ENCODE peak calls at places on chromosomes 5 and 9, in five cellular contexts. U is tibial artery, F is heart left ventricle, J is M059J, K is esophagus squamous epithelium. E is an unnamed sample.

GRCh38 chr9:113131689-113132151 is 19.1 kb upstream of the SLC31A2 start:
- DNase-seq in U (no peak), F (no peak), J (peak), K (no peak), E (no peak)

GRCh38 chr9:81589819-81590218 is 99.5 kb downstream of the TLE1 start:
- DNase-seq in U (no peak), F (no peak), J (no peak), K (no peak), E (no peak)

GRCh38 chr5:114360816-114361723 is 800 bp upstream of the KCNN2 start:
- DNase-seq in U (no peak), F (peak), J (no peak), K (no peak), E (peak)

GRCh38 chr9:127880143-127880542 is 2.7 kb upstream of the AK1 start:
- DNase-seq in U (no peak), F (no peak), J (no peak), K (no peak), E (no peak)

GRCh38 chr5:958701-959571 is 49.7 kb upstream of the NKD2 start:
- DNase-seq in U (no peak), F (peak), J (peak), K (no peak), E (peak)

GRCh38 chr5:111461261-111461671 is 51.1 kb downstream of the STARD4 start:
- DNase-seq in U (no peak), F (no peak), J (peak), K (no peak), E (peak)

GRCh38 chr9:470795-471194 is 256.1 kb downstream of the DOCK8 start:
- DNase-seq in U (no peak), F (no peak), J (no peak), K (no peak), E (no peak)

GRCh38 chr9:85978496-85978895 is 37.5 kb downstream of the NAA35 start:
- DNase-seq in U (no peak), F (no peak), J (no peak), K (no peak), E (no peak)

GRCh38 chr5:155101697-155102096 is 88.1 kb downstream of the KIF4B start:
- DNase-seq in U (no peak), F (no peak), J (no peak), K (no peak), E (no peak)

GRCh38 chr5:146877783-146878470 is 630 bp downstream of the PPP2R2B start:
- DNase-seq in U (peak), F (no peak), J (peak), K (no peak), E (peak)

GRCh38 chr9:135004772-135005171 is 82.7 kb upstream of the OLFM1 start:
- DNase-seq in U (no peak), F (no peak), J (no peak), K (no peak), E (no peak)

GRCh38 chr5:135740475-135740874 is 94.0 kb upstream of the SLC25A48 start:
- DNase-seq in U (no peak), F (no peak), J (no peak), K (no peak), E (no peak)

GRCh38 chr5:177304392-177305119 is 957 bp downstream of the PRELID1 start:
- DNase-seq in U (peak), F (peak), J (peak), K (no peak), E (no peak)

GRCh38 chr9:85713897-85714296 is 27.9 kb downstream of the AGTPBP1 start:
- DNase-seq in U (no peak), F (no peak), J (no peak), K (no peak), E (no peak)

GRCh38 chr9:121399883-121400607 is 30.0 kb upstream of the STOM start:
- DNase-seq in U (no peak), F (no peak), J (peak), K (no peak), E (peak)

GRCh38 chr9:70406446-70406862 is 8.0 kb downstream of the KLF9 start:
- DNase-seq in U (no peak), F (no peak), J (peak), K (no peak), E (no peak)

GRCh38 chr9:75071530-75072122 is 16.3 kb downstream of the NMRK1 start:
- DNase-seq in U (no peak), F (no peak), J (peak), K (no peak), E (no peak)

GRCh38 chr9:109411069-109411761 is 86.9 kb downstream of the PTPN3 start:
- DNase-seq in U (no peak), F (no peak), J (no peak), K (no peak), E (no peak)

GRCh38 chr9:129121483-129121882 is 10.3 kb downstream of the PTPA start:
- DNase-seq in U (no peak), F (no peak), J (peak), K (no peak), E (no peak)

GRCh38 chr5:77486344-77486962 is 5.7 kb downstream of the WDR41 start:
- DNase-seq in U (no peak), F (no peak), J (no peak), K (no peak), E (peak)

GRCh38 chr9:3467593-3468219 is 58.1 kb downstream of the RFX3 start:
- DNase-seq in U (peak), F (peak), J (peak), K (peak), E (peak)

GRCh38 chr9:5834214-5834613 is 1.3 kb upstream of the ERMP1 start:
- DNase-seq in U (no peak), F (no peak), J (no peak), K (no peak), E (no peak)

GRCh38 chr5:164296603-164297080 is 791.2 kb downstream of the MAT2B start:
- DNase-seq in U (no peak), F (no peak), J (no peak), K (no peak), E (no peak)

GRCh38 chr5:148860599-148860998 is 34.2 kb downstream of the ADRB2 start:
- DNase-seq in U (no peak), F (no peak), J (no peak), K (no peak), E (no peak)

GRCh38 chr5:61659221-61659696 is 327.2 kb downstream of the ZSWIM6 start:
- DNase-seq in U (no peak), F (peak), J (no peak), K (no peak), E (no peak)

GRCh38 chr5:127563133-127563532 is 45.7 kb downstream of the PRRC1 start:
- DNase-seq in U (no peak), F (no peak), J (no peak), K (no peak), E (no peak)

GRCh38 chr9:17793713-17794622 is 215.1 kb downstream of the SH3GL2 start:
- DNase-seq in U (no peak), F (no peak), J (peak), K (no peak), E (no peak)